ENCODE peak calls at places on chromosomes 11 and 22, in ten cellular contexts. E is HL-60, Y is stomach, H is prostate gland, V is Panc1, T is transverse colon, C is breast epithelium, U is HCT116, N is suprapubic skin, P is GM23338. O is an unnamed sample. For H3K27me3, the result is how much of the 10 kb centered on the place peaks cover.

GRCh38 chr11:7965386-7965785 is at the start of gene NLRP10:
- DNase-seq in V (no peak), E (no peak), P (no peak), H (no peak), U (no peak), Y (no peak), N (no peak), T (no peak), C (no peak), O (no peak)

GRCh38 chr11:72781313-72782080 is 12.3 kb downstream of the STARD10 start:
- DNase-seq in Y (peak), C (no peak), H (peak), N (no peak), V (no peak), E (no peak), T (peak), P (peak), U (no peak), O (no peak)

GRCh38 chr11:40130427-40130826 is 1329.0 kb downstream of the LRRC4C start:
- DNase-seq in N (no peak), H (no peak), U (no peak), Y (no peak), T (no peak), E (no peak), C (no peak), P (peak), V (no peak), O (no peak)

GRCh38 chr11:105582497-105582896 is 27.4 kb upstream of the GRIA4 start:
- DNase-seq in E (no peak), T (no peak), V (no peak), P (no peak), U (no peak), N (no peak), H (no peak), C (no peak), Y (no peak), O (no peak)

GRCh38 chr11:117071344-117071787 is 26.9 kb downstream of the SIK3 start:
- DNase-seq in U (no peak), Y (peak), T (peak), H (peak), P (peak), V (no peak), E (no peak), N (no peak), C (peak), O (no peak)

GRCh38 chr11:45457649-45458048 is 171.5 kb upstream of the SYT13 start:
- DNase-seq in H (no peak), C (no peak), V (no peak), E (peak), T (no peak), N (no peak), U (no peak), P (no peak), Y (no peak), O (no peak)

GRCh38 chr11:1749020-1749758 is 1.2 kb downstream of the IFITM10 start:
- DNase-seq in Y (no peak), P (peak), V (no peak), C (no peak), U (no peak), E (no peak), N (no peak), T (peak), H (no peak), O (no peak)

GRCh38 chr11:118002541-118003019 is 16.4 kb downstream of the IL10RA start:
- DNase-seq in P (peak), C (no peak), Y (no peak), U (no peak), N (no peak), V (no peak), H (no peak), E (no peak), T (peak), O (no peak)

GRCh38 chr11:76670475-76671235 is at the start of gene LRRC32:
- DNase-seq in Y (peak), H (no peak), T (peak), E (no peak), C (no peak), N (peak), P (peak), V (no peak), U (no peak), O (no peak)

GRCh38 chr22:35959121-35959800 is 69.4 kb downstream of the RBFOX2 start:
- DNase-seq in U (no peak), E (no peak), Y (no peak), P (no peak), V (no peak), H (no peak), C (no peak), N (no peak), T (no peak), O (no peak)

GRCh38 chr11:100445231-100445735 is 241.8 kb upstream of the ARHGAP42 start:
- DNase-seq in C (no peak), V (no peak), N (no peak), U (no peak), E (no peak), T (no peak), H (peak), Y (peak), P (peak), O (no peak)

GRCh38 chr11:48034926-48035876 is 54.8 kb downstream of the PTPRJ start:
- DNase-seq in Y (peak), P (no peak), E (no peak), H (no peak), C (peak), V (no peak), N (peak), T (peak), U (no peak), O (no peak)

GRCh38 chr22:31243339-31244043 is 31.4 kb downstream of the LIMK2 start:
- DNase-seq in P (no peak), U (peak), C (no peak), H (no peak), Y (no peak), V (no peak), T (no peak), N (no peak), E (no peak), O (no peak)

GRCh38 chr22:46537946-46538815 is 761 bp upstream of the CELSR1 start:
- DNase-seq in T (no peak), N (no peak), C (no peak), U (no peak), E (no peak), P (peak), Y (no peak), V (no peak), H (no peak), O (no peak)

GRCh38 chr11:27412192-27412691 is 49.2 kb upstream of the CCDC34 start:
- DNase-seq in Y (no peak), V (no peak), N (no peak), P (no peak), H (no peak), C (no peak), U (no peak), T (no peak), E (no peak), O (no peak)

GRCh38 chr11:59754494-59754858 is 700 bp upstream of the STX3 start:
- DNase-seq in T (peak), H (peak), U (no peak), P (peak), C (no peak), Y (no peak), V (no peak), E (no peak), N (no peak), O (no peak)

GRCh38 chr11:79439893-79440450 is 858 bp downstream of the TENM4 start:
- DNase-seq in Y (no peak), C (no peak), H (no peak), P (peak), U (no peak), N (peak), E (no peak), V (no peak), T (no peak), O (no peak)

GRCh38 chr22:18021431-18021830 is 2.9 kb downstream of the MICAL3 start:
- DNase-seq in Y (no peak), P (no peak), E (no peak), N (no peak), H (no peak), U (no peak), C (no peak), V (no peak), T (no peak), O (no peak)

DNA sequence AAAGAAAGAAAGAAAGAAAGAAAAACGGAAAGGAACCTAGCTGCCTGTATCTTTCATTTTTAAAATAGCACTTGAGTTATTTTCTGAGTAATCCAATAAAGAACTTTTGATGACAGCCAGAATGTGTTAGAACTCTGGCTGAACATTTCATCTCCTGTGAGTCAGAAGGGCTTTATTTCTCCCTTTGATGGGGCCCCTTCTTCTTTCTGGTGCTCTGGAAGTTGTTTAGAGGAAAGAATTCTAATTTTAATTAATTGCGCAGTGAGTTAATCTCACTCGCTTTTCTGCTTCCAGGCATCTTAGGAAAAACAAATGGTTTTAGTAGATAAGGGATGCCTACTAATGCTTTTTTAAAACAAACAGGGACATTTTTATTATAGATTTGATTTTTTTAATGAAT is 57.9 kb downstream of the COMMD9 start:
- DNase-seq in U (no peak), V (no peak), H (no peak), C (no peak), Y (no peak), P (no peak), T (no peak), E (no peak), N (no peak), O (no peak)
- TF ChIP-seq POLR2AphosphoS5 in U (no peak), V (no peak), H (no peak), C (no peak), Y (no peak), P (no peak), T (no peak), E (no peak), N (no peak), O (no peak)

GRCh38 chr11:134536677-134537076 is 124.6 kb upstream of the B3GAT1 start:
- DNase-seq in N (no peak), Y (no peak), T (no peak), U (no peak), E (no peak), C (no peak), V (no peak), H (no peak), P (no peak), O (no peak)

GRCh38 chr11:134539285-134539684 is 127.2 kb upstream of the B3GAT1 start:
- DNase-seq in Y (no peak), T (no peak), H (no peak), C (no peak), V (no peak), U (no peak), E (no peak), N (no peak), P (no peak), O (no peak)

GRCh38 chr11:134538793-134539192 is 126.8 kb upstream of the B3GAT1 start:
- DNase-seq in C (no peak), V (no peak), P (no peak), E (no peak), Y (no peak), U (no peak), N (peak), H (no peak), T (no peak), O (no peak)

GRCh38 chr11:134537296-134537695 is 125.3 kb upstream of the B3GAT1 start:
- DNase-seq in V (no peak), C (no peak), H (no peak), T (no peak), N (no peak), Y (no peak), U (no peak), E (no peak), P (no peak), O (no peak)

GRCh38 chr11:134537941-134538340 is 125.9 kb upstream of the B3GAT1 start:
- DNase-seq in U (no peak), V (no peak), N (peak), T (no peak), C (no peak), P (no peak), H (no peak), Y (no peak), E (no peak), O (no peak)
- TF ChIP-seq CTCF in U (no peak), V (no peak), N (no peak), T (no peak), C (no peak), P (no peak), H (no peak), Y (no peak), E (no peak), O (no peak)

GRCh38 chr22:22450343-22450839 is 58.2 kb downstream of the ZNF280B start:
- DNase-seq in T (peak), N (no peak), H (no peak), C (no peak), U (no peak), P (no peak), V (no peak), E (peak), Y (peak), O (no peak)
- H3K27me3 ChIP-seq in T (under half), N (under half), H (under half), C (under half), U (under half), P (half or more), V (under half), E (under half), Y (under half), O (under half)

GRCh38 chr22:50521710-50522109 is 3.7 kb downstream of the SCO2 start:
- DNase-seq in P (no peak), T (no peak), E (no peak), C (no peak), V (no peak), N (no peak), U (no peak), Y (no peak), H (no peak), O (no peak)
- TF ChIP-seq POLR2AphosphoS5 in P (no peak), T (no peak), E (no peak), C (no peak), V (no peak), N (no peak), U (no peak), Y (no peak), H (no peak), O (no peak)

GRCh38 chr11:119496453-119496852 is 73.5 kb upstream of the THY1 start:
- DNase-seq in T (no peak), U (no peak), Y (no peak), C (no peak), E (no peak), N (no peak), V (no peak), P (no peak), H (no peak), O (no peak)

GRCh38 chr11:119491753-119492455 is 68.9 kb upstream of the THY1 start:
- DNase-seq in N (no peak), T (no peak), P (peak), C (no peak), V (no peak), E (no peak), U (no peak), Y (no peak), H (no peak), O (no peak)

GRCh38 chr11:119496997-119497396 is 74.0 kb upstream of the THY1 start:
- DNase-seq in U (no peak), N (no peak), T (no peak), H (no peak), E (no peak), Y (no peak), V (no peak), P (peak), C (no peak), O (no peak)

GRCh38 chr11:119490253-119491006 is 67.5 kb upstream of the THY1 start:
- DNase-seq in C (no peak), V (no peak), T (no peak), E (no peak), H (no peak), Y (no peak), U (no peak), P (no peak), N (peak), O (no peak)

DNA sequence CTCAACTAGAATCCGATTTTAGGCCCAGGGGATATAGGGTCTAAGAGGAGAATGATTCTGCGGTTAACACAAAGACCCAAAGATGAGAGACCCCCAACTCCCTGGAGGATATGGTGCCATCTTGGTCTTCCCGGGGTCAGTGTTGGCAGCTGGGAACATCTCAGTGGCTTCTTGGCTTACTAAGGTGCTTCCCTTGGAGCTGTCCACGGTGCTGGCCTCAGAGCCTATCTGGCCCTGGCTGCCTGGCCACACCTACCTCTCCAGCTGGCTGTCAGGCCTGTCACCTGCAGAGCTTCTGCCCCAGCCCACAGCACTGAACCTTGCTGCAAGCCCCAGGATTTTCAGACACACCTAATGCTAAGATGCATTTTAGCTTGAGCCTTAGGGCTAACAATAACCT is 70.7 kb upstream of the THY1 start:
- DNase-seq in U (no peak), Y (peak), V (no peak), T (peak), E (no peak), H (no peak), C (no peak), N (no peak), P (peak), O (no peak)
- TF ChIP-seq CTCF in U (no peak), Y (no peak), V (no peak), T (no peak), E (no peak), H (no peak), C (no peak), N (no peak), P (no peak), O (no peak)

GRCh38 chr11:61598383-61598782 is 17.5 kb upstream of the SYT7 start:
- DNase-seq in V (no peak), C (no peak), P (no peak), N (no peak), T (no peak), Y (no peak), U (no peak), H (no peak), E (no peak), O (no peak)
- H3K27me3 ChIP-seq in V (under half), C (under half), P (under half), N (under half), T (under half), Y (half or more), U (under half), H (under half), E (under half), O (under half)